ENCODE peak calls at places on chromosomes 11 and 22, in four cellular contexts. C is cardiac fibroblast, K is H7, O is A549. V is an unnamed sample.

GRCh38 chr22:24834845-24835570 is 29.0 kb downstream of the SGSM1 start:
- DNase-seq in C (no peak), K (peak), O (no peak), V (no peak)

GRCh38 chr11:134290646-134291045 is 14.5 kb downstream of the GLB1L3 start:
- DNase-seq in O (no peak), C (no peak), K (no peak), V (no peak)

GRCh38 chr11:110298298-110298765 is 1.9 kb upstream of the RDX start:
- DNase-seq in O (no peak), C (peak), K (no peak), V (peak)

GRCh38 chr11:46693597-46694012 is 6.8 kb downstream of the ARHGAP1 start:
- DNase-seq in C (peak), O (no peak), K (no peak), V (peak)

GRCh38 chr11:88015170-88015569 is 160.1 kb downstream of the RAB38 start:
- DNase-seq in K (no peak), C (no peak), O (no peak), V (no peak)

GRCh38 chr11:121671276-121672168 is 218.8 kb upstream of the SORL1-AS1 start:
- DNase-seq in K (no peak), O (no peak), C (peak), V (no peak)

GRCh38 chr11:127789887-127790286 is 789.3 kb upstream of the KIRREL3 start:
- DNase-seq in O (no peak), K (peak), C (no peak), V (peak)

GRCh38 chr22:38748487-38749136 is 7.2 kb downstream of the SUN2 start:
- DNase-seq in C (no peak), K (no peak), O (no peak), V (no peak)

GRCh38 chr11:112320668-112321067 is 60.0 kb upstream of the PLET1 start:
- DNase-seq in K (no peak), O (no peak), C (peak), V (peak)

GRCh38 chr11:122850076-122850631 is 11.9 kb downstream of the CRTAM start:
- DNase-seq in O (no peak), C (peak), K (no peak), V (peak)

GRCh38 chr22:19786959-19787848 is 26.6 kb downstream of the TBX1 start:
- DNase-seq in K (no peak), C (no peak), O (no peak), V (no peak)

GRCh38 chr22:47192106-47192650 is 429.7 kb downstream of the TBC1D22A start:
- DNase-seq in K (peak), C (no peak), O (no peak), V (no peak)

GRCh38 chr11:43574949-43575915 is 105.3 kb upstream of the HSD17B12 start:
- DNase-seq in C (peak), K (peak), O (no peak), V (peak)

GRCh38 chr22:36562261-36562835 is 33.4 kb upstream of the EIF3D start:
- DNase-seq in O (peak), C (peak), K (peak), V (peak)

GRCh38 chr11:128501576-128502549 is 85.5 kb downstream of the ETS1 start:
- DNase-seq in C (peak), O (no peak), K (no peak), V (peak)

GRCh38 chr22:24326266-24326665 is 55.6 kb downstream of the SPECC1L start:
- DNase-seq in K (no peak), C (no peak), O (no peak), V (no peak)

GRCh38 chr11:82863209-82863608 is 37.0 kb downstream of the PRCP start:
- DNase-seq in K (no peak), C (no peak), O (no peak), V (no peak)

GRCh38 chr22:28887725-28888459 is 4.5 kb downstream of the ZNRF3 start:
- DNase-seq in K (no peak), O (no peak), C (no peak), V (no peak)

GRCh38 chr11:113202431-113202830 is 112.0 kb upstream of the TTC12 start:
- DNase-seq in K (no peak), O (no peak), C (no peak), V (no peak)

GRCh38 chr22:30192427-30192826 is 54.1 kb downstream of the LIF start:
- DNase-seq in C (no peak), K (no peak), O (no peak), V (no peak)

GRCh38 chr22:39181356-39181755 is 28.9 kb upstream of the CBX7 start:
- DNase-seq in K (no peak), C (no peak), O (no peak), V (no peak)

GRCh38 chr22:36333632-36334031 is 54.1 kb downstream of the MYH9 start:
- DNase-seq in C (no peak), K (no peak), O (no peak), V (no peak)

GRCh38 chr11:128288368-128288767 is 299.0 kb downstream of the ETS1 start:
- DNase-seq in K (no peak), O (no peak), C (no peak), V (peak)

GRCh38 chr11:67656278-67656922 is 5.9 kb upstream of the ACY3 start:
- DNase-seq in K (peak), O (no peak), C (peak), V (no peak)

GRCh38 chr11:68040121-68040956 is 1.5 kb downstream of the TCIRG1 start:
- DNase-seq in O (peak), C (peak), K (peak), V (peak)

GRCh38 chr11:116175707-116176106 is 597.1 kb downstream of the BUD13 start:
- DNase-seq in O (no peak), K (no peak), C (no peak), V (no peak)

GRCh38 chr11:1271002-1271401 is 38.4 kb downstream of the TOLLIP start:
- DNase-seq in C (peak), K (peak), O (no peak), V (peak)
- H3K4me3 ChIP-seq in C (no peak), K (no peak), O (no peak), V (no peak)

GRCh38 chr11:16080688-16081388 is 275.5 kb downstream of the SOX6 start:
- DNase-seq in C (no peak), K (no peak), O (no peak), V (no peak)
- H3K4me3 ChIP-seq in C (no peak), K (no peak), O (no peak), V (no peak)

DNA sequence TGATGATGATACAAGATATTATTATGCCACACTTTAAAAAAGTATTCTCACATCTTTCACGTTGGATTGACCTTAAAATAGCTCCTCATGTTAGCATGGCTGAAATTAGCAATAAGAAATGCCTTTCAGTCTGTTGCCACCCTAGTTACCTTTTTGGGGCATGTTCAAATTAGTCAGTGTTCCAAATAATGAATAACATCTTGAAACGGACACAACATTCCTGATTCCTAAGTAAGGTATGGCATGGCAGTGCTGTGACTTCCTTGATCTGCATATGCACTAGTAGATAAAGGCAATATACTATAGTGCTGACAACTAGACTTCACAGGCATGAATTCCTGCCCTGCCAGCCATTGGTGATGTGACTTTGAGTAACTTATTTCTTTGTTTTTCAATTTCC is 914.5 kb downstream of the METTL15 start:
- DNase-seq in O (no peak), C (no peak), K (no peak), V (no peak)
- H3K4me3 ChIP-seq in O (no peak), C (no peak), K (no peak), V (no peak)

GRCh38 chr11:108170191-108170590 is 48.8 kb downstream of the ACAT1 start:
- DNase-seq in C (no peak), O (no peak), K (no peak), V (no peak)
- H3K4me3 ChIP-seq in C (no peak), O (no peak), K (no peak), V (no peak)

DNA sequence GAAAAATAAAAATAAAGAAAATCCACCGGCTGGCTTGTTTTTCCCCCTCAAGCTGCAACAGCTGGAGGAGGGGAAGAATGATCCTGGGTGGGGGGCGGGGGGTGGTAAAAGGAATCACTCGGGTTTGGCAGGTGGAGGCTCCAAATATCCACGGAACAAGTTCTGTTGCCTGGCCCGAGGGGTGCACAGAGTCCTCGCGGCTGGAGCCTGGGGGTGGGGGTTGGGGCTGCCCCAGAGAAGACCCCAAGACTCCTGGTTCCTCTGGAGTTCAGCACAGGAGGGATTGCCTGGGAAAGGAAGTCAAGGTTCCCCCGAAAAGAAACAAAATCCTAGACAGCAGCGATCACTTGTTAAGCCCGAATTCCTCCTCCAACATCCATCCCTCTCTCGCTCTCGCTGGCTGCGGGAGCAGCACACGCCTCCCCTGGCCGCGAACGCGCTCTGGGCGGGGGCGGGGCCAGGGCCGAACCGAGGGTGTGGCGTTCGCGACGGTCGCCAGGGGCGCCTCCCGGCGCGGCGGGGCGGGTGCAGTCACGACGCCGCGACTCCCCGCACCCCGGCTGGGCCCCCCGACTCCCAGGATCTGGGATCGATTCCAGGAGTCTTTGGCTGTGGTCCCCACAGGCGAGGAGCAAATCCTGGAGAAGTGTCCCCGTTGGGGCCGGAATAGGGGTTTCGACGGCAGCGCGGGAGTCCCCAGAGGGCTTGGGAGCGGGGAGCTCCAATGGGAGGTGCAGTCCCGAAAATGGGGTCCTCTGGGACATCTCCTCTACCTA is at the start of gene KCNA4:
- DNase-seq in K (peak), C (peak), O (peak), V (peak)
- H3K4me3 ChIP-seq in K (peak), C (peak), O (peak), V (peak)

GRCh38 chr11:7437706-7438105 is 47.6 kb upstream of the OLFML1 start:
- DNase-seq in K (no peak), C (peak), O (no peak), V (no peak)
- H3K4me3 ChIP-seq in K (no peak), C (no peak), O (no peak), V (no peak)

GRCh38 chr11:76317296-76317695 is 63.6 kb downstream of the THAP12 start:
- DNase-seq in O (no peak), C (no peak), K (no peak), V (no peak)
- H3K4me3 ChIP-seq in O (no peak), C (no peak), K (no peak), V (no peak)

V was measured in cardiac muscle cell.